ENCODE peak calls at places on chromosomes 16 and 17, in five cellular contexts. A is bronchial epithelial cell, L is Caco-2, J is BE2C, U is gastrocnemius medialis. V is an unnamed sample.

GRCh38 chr17:21419299-21420239 is 43.4 kb downstream of the KCNJ12 start:
- DNase-seq in A (no peak), L (peak), J (no peak), U (no peak), V (no peak)

GRCh38 chr16:11139624-11140375 is 116.2 kb downstream of the SOCS1 start:
- DNase-seq in A (no peak), L (no peak), J (no peak), U (no peak), V (no peak)

GRCh38 chr17:41648411-41649195 is 24.2 kb upstream of the KRT17 start:
- DNase-seq in A (peak), L (peak), J (peak), U (peak), V (no peak)

GRCh38 chr16:66502020-66502913 is 47.7 kb downstream of the TK2 start:
- DNase-seq in A (no peak), L (no peak), J (no peak), U (peak), V (no peak)

GRCh38 chr17:15180121-15180561 is 85.0 kb downstream of the PMP22 start:
- DNase-seq in A (no peak), L (no peak), J (no peak), U (no peak), V (no peak)

GRCh38 chr17:67503184-67503583 is 126.1 kb downstream of the PITPNC1 start:
- DNase-seq in A (peak), L (no peak), J (peak), U (no peak), V (no peak)

GRCh38 chr17:11880714-11881113 is 116.6 kb downstream of the ZNF18 start:
- DNase-seq in A (peak), L (peak), J (no peak), U (no peak), V (no peak)

GRCh38 chr16:48279199-48279598 is 31.9 kb upstream of the ABCC11 start:
- DNase-seq in A (no peak), L (no peak), J (no peak), U (no peak), V (no peak)

GRCh38 chr16:28924762-28925385 is at the start of gene RABEP2:
- DNase-seq in A (peak), L (peak), J (peak), U (peak), V (no peak)

GRCh38 chr16:3534126-3534525 is 33.3 kb downstream of the CLUAP1 start:
- DNase-seq in A (no peak), L (no peak), J (no peak), U (no peak), V (no peak)

GRCh38 chr16:87064731-87065720 is 252.2 kb downstream of the C16orf95 start:
- DNase-seq in A (no peak), L (no peak), J (no peak), U (no peak), V (no peak)

GRCh38 chr17:4998666-4999428 is 1.1 kb downstream of the KIF1C start:
- DNase-seq in A (no peak), L (peak), J (no peak), U (peak), V (no peak)

GRCh38 chr16:87845213-87845612 is 24.1 kb downstream of the SLC7A5 start:
- DNase-seq in A (no peak), L (no peak), J (no peak), U (no peak), V (no peak)

GRCh38 chr16:30149250-30149885 is 26.3 kb upstream of the MAPK3 start:
- DNase-seq in A (no peak), L (no peak), J (no peak), U (no peak), V (no peak)

GRCh38 chr16:2212362-2213324 is 2.0 kb upstream of the BRICD5 start:
- DNase-seq in A (peak), L (no peak), J (no peak), U (peak), V (no peak)

GRCh38 chr16:21638573-21638975 is 13.8 kb downstream of the IGSF6 start:
- DNase-seq in A (peak), L (no peak), J (no peak), U (no peak), V (no peak)

GRCh38 chr16:87608400-87608985 is 6.2 kb downstream of the JPH3 start:
- DNase-seq in A (peak), L (peak), J (no peak), U (no peak), V (no peak)

GRCh38 chr17:72362466-72363335 is 241.9 kb downstream of the SOX9 start:
- DNase-seq in A (peak), L (no peak), J (no peak), U (no peak), V (peak)

GRCh38 chr16:5024632-5025031 is 9.1 kb downstream of the NAGPA start:
- DNase-seq in A (peak), L (no peak), J (no peak), U (peak), V (no peak)

GRCh38 chr16:12024429-12024828 is 47.9 kb downstream of the SNX29 start:
- DNase-seq in A (no peak), L (peak), J (no peak), U (no peak), V (no peak)

GRCh38 chr16:27824786-27825185 is 238.7 kb downstream of the GSG1L start:
- DNase-seq in A (no peak), L (no peak), J (no peak), U (no peak), V (no peak)

GRCh38 chr16:81560979-81561657 is 116.5 kb downstream of the CMIP start:
- DNase-seq in A (peak), L (no peak), J (no peak), U (no peak), V (no peak)

GRCh38 chr17:54736573-54736972 is 164.1 kb upstream of the TOM1L1 start:
- DNase-seq in A (no peak), L (no peak), J (no peak), U (no peak), V (no peak)

GRCh38 chr16:79816081-79816497 is 215.6 kb upstream of the MAF start:
- DNase-seq in A (peak), L (no peak), J (no peak), U (peak), V (no peak)

GRCh38 chr16:10609410-10609774 is 29.0 kb upstream of the EMP2 start:
- DNase-seq in A (peak), L (no peak), J (no peak), U (no peak), V (no peak)

GRCh38 chr17:41521574-41522261 is 3.0 kb upstream of the KRT15 start:
- DNase-seq in A (peak), L (peak), J (no peak), U (no peak), V (peak)

GRCh38 chr17:1201132-1201702 is 21.4 kb upstream of the ABR start:
- DNase-seq in A (no peak), L (no peak), J (no peak), U (no peak), V (no peak)

GRCh38 chr16:69564845-69565610 is 738 bp upstream of the NFAT5 start:
- DNase-seq in A (peak), L (no peak), J (no peak), U (no peak), V (no peak)

GRCh38 chr17:35745246-35745645 is 7.8 kb downstream of the GAS2L2 start:
- DNase-seq in A (no peak), L (no peak), J (no peak), U (no peak), V (no peak)

GRCh38 chr16:68382296-68382718 is 66.0 kb downstream of the SMPD3 start:
- DNase-seq in A (no peak), L (no peak), J (no peak), U (no peak), V (no peak)
- TF ChIP-seq CTCF in A (peak), L (peak), J (peak), U (no peak), V (peak)

DNA sequence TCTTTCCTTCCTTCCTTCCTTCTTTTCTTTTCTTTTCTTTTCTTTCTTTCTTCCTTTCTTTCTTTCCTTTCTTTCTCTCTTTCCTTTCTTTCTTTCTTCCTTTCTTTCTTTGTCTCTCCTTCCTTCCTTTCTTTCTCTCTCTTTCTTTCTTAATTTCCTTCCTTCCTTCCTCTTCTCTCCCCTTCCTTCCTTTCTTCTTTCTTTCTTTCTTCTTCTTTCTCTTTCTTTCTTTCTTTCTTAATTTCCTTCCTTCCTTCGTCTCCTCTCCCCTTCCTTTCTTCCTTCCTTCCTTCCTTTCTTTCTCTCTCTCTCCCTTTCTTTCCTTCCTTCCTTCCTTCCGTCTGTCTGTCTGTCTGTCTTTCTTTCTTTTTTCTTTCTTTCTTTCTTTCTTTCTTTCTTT is 1446.5 kb upstream of the GOT2 start:
- DNase-seq in A (no peak), L (no peak), J (no peak), U (no peak), V (no peak)
- TF ChIP-seq CTCF in A (no peak), L (no peak), J (no peak), U (no peak), V (no peak)

DNA sequence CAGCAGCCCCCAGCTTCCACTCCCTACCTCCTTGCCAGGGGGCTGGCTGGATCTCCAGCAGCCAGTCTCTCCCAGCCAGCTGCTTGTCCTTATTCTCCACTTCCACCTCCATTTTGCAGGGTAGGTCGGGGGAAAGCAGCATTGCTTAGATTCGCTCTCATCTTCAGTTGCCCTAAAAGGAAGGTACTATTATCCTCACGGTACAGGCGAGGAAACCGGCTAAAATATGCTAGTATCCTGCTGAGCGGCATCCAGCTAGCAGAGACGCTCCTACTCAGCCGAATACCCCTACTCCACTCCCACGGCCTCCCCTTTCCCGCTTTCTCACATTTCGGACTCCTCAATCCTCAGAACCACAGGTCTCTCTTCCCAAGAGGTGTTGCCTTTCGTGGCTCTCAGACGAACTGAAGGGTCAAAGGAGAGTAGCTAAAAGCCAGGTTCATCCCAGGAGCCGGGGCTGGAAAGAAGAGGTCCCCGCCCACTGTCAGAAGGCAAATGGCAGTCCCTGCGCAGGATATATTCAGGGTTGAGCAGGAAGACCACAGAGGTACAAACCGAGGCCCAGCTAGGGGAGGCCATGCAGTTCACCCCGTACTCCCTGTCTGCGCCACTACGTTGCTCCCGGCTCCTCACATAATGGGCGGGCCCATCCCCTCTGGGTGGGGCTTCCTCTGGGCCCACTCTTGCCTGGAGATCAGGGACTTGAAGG is 1.6 kb upstream of the RAB11FIP4 start:
- DNase-seq in A (no peak), L (no peak), J (no peak), U (no peak), V (no peak)
- TF ChIP-seq CTCF in A (no peak), L (no peak), J (no peak), U (no peak), V (no peak)

GRCh38 chr17:82085031-82085861 is 12.8 kb downstream of the FASN start:
- DNase-seq in A (no peak), L (no peak), J (no peak), U (no peak), V (no peak)

GRCh38 chr17:82083009-82083408 is 15.0 kb downstream of the FASN start:
- DNase-seq in A (no peak), L (no peak), J (no peak), U (no peak), V (no peak)

GRCh38 chr17:82083533-82084359 is 14.3 kb downstream of the FASN start:
- DNase-seq in A (no peak), L (no peak), J (no peak), U (no peak), V (no peak)

GRCh38 chr17:82085931-82086764 is 11.9 kb downstream of the FASN start:
- DNase-seq in A (no peak), L (no peak), J (no peak), U (no peak), V (no peak)

GRCh38 chr17:82084373-82085030 is 13.5 kb downstream of the FASN start:
- DNase-seq in A (no peak), L (no peak), J (no peak), U (no peak), V (no peak)
- TF ChIP-seq CTCF in A (no peak), L (no peak), J (no peak), U (no peak), V (no peak)

DNA sequence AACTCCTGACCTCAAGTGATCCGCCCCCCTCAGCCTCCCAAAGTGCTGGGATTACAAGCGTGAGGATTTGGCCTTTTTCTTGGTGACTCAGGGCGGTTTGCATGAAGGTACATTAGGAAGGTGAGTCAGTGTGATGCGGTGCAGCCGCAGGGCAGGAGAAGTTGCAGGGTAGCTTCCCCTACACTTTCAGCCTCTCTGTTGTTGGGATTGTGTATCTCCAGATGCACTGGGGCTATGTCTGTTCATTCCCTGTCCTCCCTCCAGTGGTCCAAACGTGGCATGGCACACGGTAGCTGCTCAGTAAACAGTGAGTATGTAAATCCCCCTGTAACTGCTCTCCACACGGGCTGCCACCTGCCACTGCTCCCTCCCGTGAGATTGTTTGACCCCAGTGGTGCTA is 109.1 kb upstream of the CDC42EP4 start:
- DNase-seq in A (peak), L (no peak), J (no peak), U (no peak), V (no peak)
- TF ChIP-seq CTCF in A (peak), L (peak), J (peak), U (no peak), V (peak)

GRCh38 chr17:57515662-57516211 is 229.4 kb downstream of the CCDC182 start:
- DNase-seq in A (no peak), L (no peak), J (no peak), U (no peak), V (no peak)
- TF ChIP-seq CTCF in A (no peak), L (no peak), J (no peak), U (no peak), V (peak)

GRCh38 chr17:27354051-27354490 is 60.2 kb downstream of the WSB1 start:
- DNase-seq in A (no peak), L (no peak), J (no peak), U (no peak), V (no peak)
- TF ChIP-seq CTCF in A (no peak), L (no peak), J (no peak), U (no peak), V (no peak)

GRCh38 chr17:39246274-39246673 is 20.5 kb upstream of the STAC2 start:
- DNase-seq in A (no peak), L (no peak), J (no peak), U (no peak), V (no peak)
- TF ChIP-seq CTCF in A (peak), L (peak), J (peak), U (no peak), V (no peak)

GRCh38 chr17:77382356-77382911 is 241.7 kb downstream of the SEC14L1 start:
- DNase-seq in A (no peak), L (peak), J (no peak), U (no peak), V (no peak)
- TF ChIP-seq CTCF in A (no peak), L (peak), J (no peak), U (no peak), V (no peak)

V was measured in AG09309.